ENCODE peak calls at places on chromosomes 7 and 10, in four cellular contexts. H is frontal cortex; M is left ventricle myocardium inferior; C is activated T-helper 9 cell treated with anti-CD3 and anti-CD28 coated beads, Interleukin-2, amount 50 U/mL, for 16 hours. R is an unnamed sample.

GRCh38 chr7:4916115-4916514 is 32.6 kb upstream of the RADIL start:
- DNase-seq in H (no peak), M (no peak), C (no peak), R (no peak)

GRCh38 chr7:44548893-44549292 is 7.8 kb upstream of the NPC1L1 start:
- DNase-seq in H (no peak), M (no peak), C (no peak), R (no peak)

GRCh38 chr10:792792-793100 is 103.3 kb upstream of the DIP2C start:
- DNase-seq in H (no peak), M (no peak), C (no peak), R (no peak)

GRCh38 chr10:99329238-99329890 is at the start of gene CNNM1:
- DNase-seq in H (peak), M (no peak), C (no peak), R (peak)

GRCh38 chr10:67606572-67606971 is 89.4 kb downstream of the CTNNA3 start:
- DNase-seq in H (no peak), M (no peak), C (no peak), R (no peak)

GRCh38 chr10:72753760-72754231 is 61.9 kb downstream of the MCU start:
- DNase-seq in H (no peak), M (no peak), C (no peak), R (no peak)

GRCh38 chr7:40551685-40552576 is 417.1 kb downstream of the SUGCT start:
- DNase-seq in H (no peak), M (no peak), C (no peak), R (no peak)

GRCh38 chr10:72122221-72122620 is 33.9 kb upstream of the SPOCK2 start:
- DNase-seq in H (no peak), M (no peak), C (no peak), R (no peak)

GRCh38 chr7:107164092-107164491 is 4.7 kb upstream of the HBP1 start:
- DNase-seq in H (no peak), M (no peak), C (no peak), R (no peak)

R was measured in ovary.